ENCODE peak calls at places on chromosome 4, in nine cellular contexts. One of them, this sample, is unnamed.

GRCh38 chr4:181939199-181939945 is 303.8 kb upstream of the TENM3 start:
- DNase-seq in endodermal cell: peak
- DNase-seq in mesenteric fat pad: no peak
- DNase-seq in lower lobe of right lung: no peak
- DNase-seq in HTR-8/SVneo: no peak
- DNase-seq in fibroblast of mammary gland: no peak
- DNase-seq in left lung: no peak
- DNase-seq in KBM-7: no peak
- DNase-seq in psoas muscle: no peak
- DNase-seq in this sample: peak

GRCh38 chr4:17681921-17682566 is 67.6 kb downstream of the MED28 start:
- DNase-seq in lower lobe of right lung: no peak
- DNase-seq in fibroblast of mammary gland: no peak
- DNase-seq in endodermal cell: no peak
- DNase-seq in mesenteric fat pad: no peak
- DNase-seq in left lung: no peak
- DNase-seq in HTR-8/SVneo: no peak
- DNase-seq in psoas muscle: no peak
- DNase-seq in KBM-7: no peak
- DNase-seq in this sample: no peak

GRCh38 chr4:24210332-24210902 is 320.6 kb upstream of the PPARGC1A start:
- DNase-seq in endodermal cell: no peak
- DNase-seq in left lung: peak
- DNase-seq in mesenteric fat pad: no peak
- DNase-seq in KBM-7: no peak
- DNase-seq in fibroblast of mammary gland: peak
- DNase-seq in psoas muscle: peak
- DNase-seq in HTR-8/SVneo: peak
- DNase-seq in lower lobe of right lung: peak
- DNase-seq in this sample: peak

GRCh38 chr4:161658658-161659057 is 505.1 kb downstream of the FSTL5 start:
- DNase-seq in left lung: no peak
- DNase-seq in HTR-8/SVneo: no peak
- DNase-seq in lower lobe of right lung: no peak
- DNase-seq in endodermal cell: no peak
- DNase-seq in KBM-7: no peak
- DNase-seq in mesenteric fat pad: no peak
- DNase-seq in psoas muscle: no peak
- DNase-seq in fibroblast of mammary gland: no peak
- DNase-seq in this sample: no peak

GRCh38 chr4:116829187-116829586 is 256.2 kb downstream of the TRAM1L1 start:
- DNase-seq in left lung: no peak
- DNase-seq in KBM-7: no peak
- DNase-seq in psoas muscle: no peak
- DNase-seq in mesenteric fat pad: no peak
- DNase-seq in HTR-8/SVneo: no peak
- DNase-seq in endodermal cell: peak
- DNase-seq in lower lobe of right lung: no peak
- DNase-seq in fibroblast of mammary gland: no peak
- DNase-seq in this sample: no peak

GRCh38 chr4:38415682-38416081 is 248.3 kb upstream of the KLF3 start:
- DNase-seq in left lung: no peak
- DNase-seq in fibroblast of mammary gland: no peak
- DNase-seq in mesenteric fat pad: no peak
- DNase-seq in psoas muscle: no peak
- DNase-seq in HTR-8/SVneo: no peak
- DNase-seq in endodermal cell: no peak
- DNase-seq in lower lobe of right lung: no peak
- DNase-seq in KBM-7: no peak
- DNase-seq in this sample: no peak

GRCh38 chr4:152394786-152395185 is 141.1 kb downstream of the FBXW7 start:
- DNase-seq in endodermal cell: no peak
- DNase-seq in fibroblast of mammary gland: no peak
- DNase-seq in left lung: no peak
- DNase-seq in HTR-8/SVneo: no peak
- DNase-seq in mesenteric fat pad: no peak
- DNase-seq in KBM-7: no peak
- DNase-seq in lower lobe of right lung: no peak
- DNase-seq in psoas muscle: no peak
- DNase-seq in this sample: no peak

GRCh38 chr4:88419874-88420273 is 37.0 kb upstream of the HERC5 start:
- DNase-seq in KBM-7: no peak
- DNase-seq in endodermal cell: no peak
- DNase-seq in HTR-8/SVneo: no peak
- DNase-seq in psoas muscle: no peak
- DNase-seq in mesenteric fat pad: no peak
- DNase-seq in fibroblast of mammary gland: no peak
- DNase-seq in lower lobe of right lung: no peak
- DNase-seq in left lung: no peak
- DNase-seq in this sample: no peak

GRCh38 chr4:150782921-150783320 is 201.0 kb downstream of the MAB21L2 start:
- DNase-seq in mesenteric fat pad: no peak
- DNase-seq in HTR-8/SVneo: no peak
- DNase-seq in left lung: no peak
- DNase-seq in KBM-7: no peak
- DNase-seq in endodermal cell: no peak
- DNase-seq in psoas muscle: no peak
- DNase-seq in lower lobe of right lung: no peak
- DNase-seq in fibroblast of mammary gland: no peak
- DNase-seq in this sample: peak

GRCh38 chr4:77818667-77819408 is at the start of gene CNOT6L:
- DNase-seq in lower lobe of right lung: peak
- DNase-seq in left lung: peak
- DNase-seq in HTR-8/SVneo: no peak
- DNase-seq in mesenteric fat pad: peak
- DNase-seq in endodermal cell: peak
- DNase-seq in fibroblast of mammary gland: peak
- DNase-seq in KBM-7: peak
- DNase-seq in psoas muscle: peak
- DNase-seq in this sample: peak

GRCh38 chr4:185914583-185915199 is 102.7 kb upstream of the SORBS2 start:
- DNase-seq in left lung: no peak
- DNase-seq in KBM-7: no peak
- DNase-seq in endodermal cell: no peak
- DNase-seq in psoas muscle: no peak
- DNase-seq in lower lobe of right lung: no peak
- DNase-seq in fibroblast of mammary gland: peak
- DNase-seq in mesenteric fat pad: no peak
- DNase-seq in HTR-8/SVneo: peak
- DNase-seq in this sample: peak

GRCh38 chr4:38036548-38036947 is 76.3 kb downstream of the PTTG2 start:
- DNase-seq in endodermal cell: no peak
- DNase-seq in HTR-8/SVneo: no peak
- DNase-seq in KBM-7: no peak
- DNase-seq in lower lobe of right lung: no peak
- DNase-seq in fibroblast of mammary gland: no peak
- DNase-seq in mesenteric fat pad: no peak
- DNase-seq in psoas muscle: no peak
- DNase-seq in left lung: no peak
- DNase-seq in this sample: no peak

GRCh38 chr4:168550071-168550766 is 53.4 kb downstream of the PALLD start:
- DNase-seq in fibroblast of mammary gland: peak
- DNase-seq in mesenteric fat pad: no peak
- DNase-seq in left lung: no peak
- DNase-seq in lower lobe of right lung: no peak
- DNase-seq in psoas muscle: no peak
- DNase-seq in KBM-7: no peak
- DNase-seq in HTR-8/SVneo: no peak
- DNase-seq in endodermal cell: no peak
- DNase-seq in this sample: peak

GRCh38 chr4:2931765-2932560 is 31.2 kb downstream of the NOP14 start:
- DNase-seq in mesenteric fat pad: no peak
- DNase-seq in endodermal cell: peak
- DNase-seq in KBM-7: peak
- DNase-seq in fibroblast of mammary gland: no peak
- DNase-seq in psoas muscle: peak
- DNase-seq in left lung: peak
- DNase-seq in HTR-8/SVneo: no peak
- DNase-seq in lower lobe of right lung: peak
- DNase-seq in this sample: no peak

GRCh38 chr4:104475652-104476051 is 19.0 kb downstream of the CXXC4 start:
- DNase-seq in psoas muscle: no peak
- DNase-seq in HTR-8/SVneo: no peak
- DNase-seq in endodermal cell: peak
- DNase-seq in KBM-7: no peak
- DNase-seq in lower lobe of right lung: no peak
- DNase-seq in fibroblast of mammary gland: no peak
- DNase-seq in left lung: no peak
- DNase-seq in mesenteric fat pad: no peak
- DNase-seq in this sample: no peak

GRCh38 chr4:176193898-176194297 is 1.5 kb downstream of the SPATA4 start:
- DNase-seq in mesenteric fat pad: no peak
- DNase-seq in KBM-7: no peak
- DNase-seq in lower lobe of right lung: no peak
- DNase-seq in psoas muscle: no peak
- DNase-seq in left lung: no peak
- DNase-seq in fibroblast of mammary gland: peak
- DNase-seq in endodermal cell: no peak
- DNase-seq in HTR-8/SVneo: no peak
- DNase-seq in this sample: peak

GRCh38 chr4:8242782-8243556 is 26.6 kb upstream of the HTRA3 start:
- DNase-seq in HTR-8/SVneo: no peak
- DNase-seq in endodermal cell: no peak
- DNase-seq in lower lobe of right lung: no peak
- DNase-seq in fibroblast of mammary gland: no peak
- DNase-seq in mesenteric fat pad: no peak
- DNase-seq in left lung: no peak
- DNase-seq in psoas muscle: no peak
- DNase-seq in KBM-7: no peak
- DNase-seq in this sample: no peak

GRCh38 chr4:176789955-176790354 is 2.8 kb downstream of the VEGFC start:
- DNase-seq in KBM-7: peak
- DNase-seq in HTR-8/SVneo: peak
- DNase-seq in psoas muscle: no peak
- DNase-seq in fibroblast of mammary gland: peak
- DNase-seq in mesenteric fat pad: no peak
- DNase-seq in endodermal cell: no peak
- DNase-seq in left lung: no peak
- DNase-seq in lower lobe of right lung: no peak
- DNase-seq in this sample: peak

GRCh38 chr4:148214529-148215166 is 227.6 kb downstream of the NR3C2 start:
- DNase-seq in KBM-7: no peak
- DNase-seq in HTR-8/SVneo: no peak
- DNase-seq in lower lobe of right lung: no peak
- DNase-seq in mesenteric fat pad: no peak
- DNase-seq in psoas muscle: peak
- DNase-seq in fibroblast of mammary gland: peak
- DNase-seq in endodermal cell: no peak
- DNase-seq in left lung: no peak
- DNase-seq in this sample: peak

GRCh38 chr4:97819314-97819713 is 324.0 kb downstream of the STPG2 start:
- DNase-seq in mesenteric fat pad: no peak
- DNase-seq in fibroblast of mammary gland: no peak
- DNase-seq in KBM-7: no peak
- DNase-seq in left lung: no peak
- DNase-seq in psoas muscle: no peak
- DNase-seq in lower lobe of right lung: no peak
- DNase-seq in HTR-8/SVneo: no peak
- DNase-seq in endodermal cell: no peak
- DNase-seq in this sample: no peak

GRCh38 chr4:142380052-142380598 is 466.0 kb downstream of the INPP4B start:
- DNase-seq in lower lobe of right lung: no peak
- DNase-seq in HTR-8/SVneo: no peak
- DNase-seq in endodermal cell: no peak
- DNase-seq in psoas muscle: no peak
- DNase-seq in KBM-7: no peak
- DNase-seq in fibroblast of mammary gland: no peak
- DNase-seq in left lung: no peak
- DNase-seq in mesenteric fat pad: no peak
- DNase-seq in this sample: no peak

GRCh38 chr4:6327220-6327917 is 57.7 kb downstream of the WFS1 start:
- DNase-seq in KBM-7: peak
- DNase-seq in left lung: peak
- DNase-seq in HTR-8/SVneo: peak
- DNase-seq in endodermal cell: peak
- DNase-seq in lower lobe of right lung: peak
- DNase-seq in fibroblast of mammary gland: peak
- DNase-seq in mesenteric fat pad: peak
- DNase-seq in psoas muscle: peak
- DNase-seq in this sample: peak

GRCh38 chr4:8710946-8711345 is 118.4 kb downstream of the CPZ start:
- DNase-seq in left lung: no peak
- DNase-seq in fibroblast of mammary gland: no peak
- DNase-seq in HTR-8/SVneo: no peak
- DNase-seq in psoas muscle: peak
- DNase-seq in endodermal cell: peak
- DNase-seq in lower lobe of right lung: peak
- DNase-seq in KBM-7: no peak
- DNase-seq in mesenteric fat pad: peak
- DNase-seq in this sample: no peak

GRCh38 chr4:155704841-155705404 is 38.3 kb downstream of the GUCY1A1 start:
- DNase-seq in HTR-8/SVneo: no peak
- DNase-seq in KBM-7: no peak
- DNase-seq in endodermal cell: no peak
- DNase-seq in left lung: no peak
- DNase-seq in psoas muscle: no peak
- DNase-seq in fibroblast of mammary gland: no peak
- DNase-seq in lower lobe of right lung: no peak
- DNase-seq in mesenteric fat pad: no peak
- DNase-seq in this sample: no peak

GRCh38 chr4:17324431-17324830 is 187.5 kb downstream of the QDPR start:
- DNase-seq in HTR-8/SVneo: no peak
- DNase-seq in endodermal cell: peak
- DNase-seq in lower lobe of right lung: no peak
- DNase-seq in fibroblast of mammary gland: peak
- DNase-seq in left lung: no peak
- DNase-seq in psoas muscle: no peak
- DNase-seq in mesenteric fat pad: no peak
- DNase-seq in KBM-7: peak
- DNase-seq in this sample: peak

This sample was measured in IMR-90.